ENCODE peak calls at places on chromosomes 7 and 10, in eight cellular contexts. J is activated T-helper 1 cell treated with anti-CD3 and anti-CD28 coated beads, Interleukin-12 subunit alpha, Interleukin-12 subunit beta, Interleukin-2, Interleukin-4 antibody, amounts not matched to agents 30 ng/mL and 10 ng/mL and 1 ng/mL, durations not matched to agents 14 hours and 24 hours and 36 hours; G is DMS79 treated with DMSO at 0.1 percent for 48 hours; U is substantia nigra; M is CD8-positive, alpha-beta T cell; A is hepatocyte; V is GM12865; S is stimulated activated CD8-positive, alpha-beta memory T cell treated with anti-CD3 and anti-CD28 coated beads, Interleukin-2, amount 100 ng/mL, for 1 hour. E is an unnamed sample.

GRCh38 chr7:802500-803242 is 29.6 kb upstream of the SUN1 start:
- DNase-seq in J (no peak), G (no peak), U (no peak), M (no peak), A (no peak), V (no peak), S (no peak), E (no peak)

GRCh38 chr7:26340476-26341018 is 48.9 kb downstream of the SNX10 start:
- DNase-seq in J (no peak), G (no peak), U (no peak), M (no peak), A (no peak), V (no peak), S (no peak), E (no peak)

GRCh38 chr7:18693401-18693800 is 197.9 kb downstream of the HDAC9 start:
- DNase-seq in J (no peak), G (no peak), U (no peak), M (no peak), A (peak), V (peak), S (no peak), E (no peak)

GRCh38 chr10:104318810-104319684 is 19.2 kb downstream of the ITPRIP start:
- DNase-seq in J (no peak), G (no peak), U (no peak), M (no peak), A (peak), V (no peak), S (no peak), E (no peak)

GRCh38 chr10:102515724-102516123 is 12.0 kb downstream of the SUFU start:
- DNase-seq in J (no peak), G (no peak), U (no peak), M (no peak), A (no peak), V (no peak), S (no peak), E (no peak)

GRCh38 chr10:98047009-98047741 is 16.8 kb upstream of the CRTAC1 start:
- DNase-seq in J (no peak), G (no peak), U (peak), M (no peak), A (no peak), V (no peak), S (no peak), E (no peak)

GRCh38 chr7:27203378-27203953 is 3.6 kb upstream of the HOXA13 start:
- DNase-seq in J (no peak), G (no peak), U (no peak), M (no peak), A (no peak), V (no peak), S (no peak), E (no peak)

GRCh38 chr10:29189272-29189671 is 99.6 kb upstream of the LYZL1 start:
- DNase-seq in J (no peak), G (no peak), U (no peak), M (no peak), A (no peak), V (no peak), S (no peak), E (no peak)

GRCh38 chr10:100194711-100195110 is 8.9 kb upstream of the ERLIN1 start:
- DNase-seq in J (no peak), G (no peak), U (no peak), M (no peak), A (no peak), V (no peak), S (no peak), E (no peak)

GRCh38 chr10:105585753-105586152 is 944.7 kb downstream of the SORCS3 start:
- DNase-seq in J (no peak), G (no peak), U (no peak), M (no peak), A (peak), V (no peak), S (no peak), E (no peak)

GRCh38 chr7:40584667-40585433 is 450.0 kb downstream of the SUGCT start:
- DNase-seq in J (no peak), G (no peak), U (no peak), M (no peak), A (no peak), V (no peak), S (no peak), E (no peak)

GRCh38 chr10:100338434-100339036 is 8.5 kb upstream of the SCD start:
- DNase-seq in J (peak), G (peak), U (peak), M (peak), A (peak), V (peak), S (peak), E (no peak)

GRCh38 chr7:124992881-124993562 is 63.4 kb upstream of the POT1 start:
- DNase-seq in J (no peak), G (no peak), U (no peak), M (no peak), A (peak), V (no peak), S (no peak), E (peak)